ENCODE peak calls at places on chromosomes 12 and 14, in four cellular contexts. H is mammary epithelial cell, S is uterus, M is aorta. U is an unnamed sample.
A peak's percentile ranks its signal among the peaks of the same experiment; 100 is the strongest.

GRCh38 chr14:100605706-100606686 is 18.8 kb upstream of the BEGAIN start:
- DNase-seq in S (no peak), M (peak; percentile 70), H (no peak), U (no peak)

GRCh38 chr14:32087173-32087861 is 10.2 kb downstream of the ARHGAP5 start:
- DNase-seq in M (no peak), S (no peak), H (peak; percentile 38), U (no peak)

GRCh38 chr14:89977668-89978067 is 21.9 kb downstream of the TDP1 start:
- DNase-seq in M (no peak), S (no peak), H (no peak), U (no peak)

GRCh38 chr12:122346054-122346453 is 76.4 kb downstream of the CLIP1 start:
- DNase-seq in M (no peak), H (no peak), S (no peak), U (no peak)

GRCh38 chr14:35046048-35046750 is at the start of gene FAM177A1:
- DNase-seq in S (peak; percentile 98), M (peak; percentile 100), H (peak; percentile 98), U (peak; percentile 99)

GRCh38 chr14:88470542-88471440 is 84.0 kb downstream of the PTPN21 start:
- DNase-seq in M (no peak), H (peak; percentile 50), S (no peak), U (no peak)

GRCh38 chr12:48973992-48974673 is 2.6 kb upstream of the WNT10B start:
- DNase-seq in M (peak; percentile 92), H (no peak), S (no peak), U (no peak)

GRCh38 chr12:13220848-13221247 is 24.3 kb downstream of the EMP1 start:
- DNase-seq in S (no peak), H (no peak), M (no peak), U (no peak)

GRCh38 chr14:96122496-96122895 is 82.1 kb upstream of the BDKRB2 start:
- DNase-seq in M (no peak), S (peak; percentile 39), H (no peak), U (no peak)

GRCh38 chr12:104303538-104304151 is at the start of gene EID3:
- DNase-seq in M (peak; percentile 98), S (peak; percentile 86), H (peak; percentile 71), U (peak; percentile 90)

GRCh38 chr12:44771485-44771884 is 104.6 kb downstream of the NELL2 start:
- DNase-seq in M (no peak), H (no peak), S (no peak), U (no peak)

GRCh38 chr12:28135801-28136439 is 54.3 kb upstream of the CCDC91 start:
- DNase-seq in H (no peak), M (no peak), S (no peak), U (no peak)

GRCh38 chr12:6201199-6201608 is 1.0 kb downstream of the CD9 start:
- DNase-seq in S (no peak), H (no peak), M (peak; percentile 78), U (no peak)

GRCh38 chr14:94689218-94689984 is 77.2 kb downstream of the SERPINA3 start:
- DNase-seq in M (peak; percentile 88), S (peak; percentile 30), H (peak; percentile 23), U (peak; percentile 34)

GRCh38 chr12:132170637-132171292 is 26.5 kb downstream of the NOC4L start:
- DNase-seq in H (no peak), S (no peak), M (no peak), U (no peak)

GRCh38 chr14:65709576-65709975 is 297.0 kb downstream of the FUT8 start:
- DNase-seq in M (no peak), S (no peak), H (no peak), U (no peak)

GRCh38 chr12:113474635-113475436 is 3.2 kb upstream of the LHX5 start:
- DNase-seq in H (no peak), M (no peak), S (no peak), U (no peak)

GRCh38 chr12:101670007-101670671 is 27.3 kb upstream of the CHPT1 start:
- DNase-seq in M (no peak), H (peak; percentile 5), S (peak; percentile 16), U (peak; percentile 41)

GRCh38 chr12:69091447-69092022 is 147.8 kb upstream of the CPSF6 start:
- DNase-seq in S (no peak), M (no peak), H (no peak), U (no peak)

GRCh38 chr14:80304125-80304766 is 92.9 kb upstream of the DIO2 start:
- DNase-seq in M (no peak), S (peak; percentile 15), H (peak; percentile 9), U (no peak)

GRCh38 chr12:11686135-11686534 is 36.7 kb downstream of the ETV6 start:
- DNase-seq in H (no peak), M (no peak), S (no peak), U (no peak)

GRCh38 chr14:69316449-69317391 is 56.8 kb downstream of the GALNT16 start:
- DNase-seq in H (peak; percentile 71), S (peak; percentile 81), M (peak; percentile 81), U (peak; percentile 89)

GRCh38 chr12:46455648-46456352 is 83.2 kb upstream of the SLC38A2 start:
- DNase-seq in H (peak; percentile 72), M (no peak), S (no peak), U (no peak)

GRCh38 chr12:106492893-106493292 is 89.9 kb upstream of the RFX4 start:
- DNase-seq in M (no peak), H (no peak), S (no peak), U (no peak)

GRCh38 chr14:47302121-47302520 is 373.3 kb downstream of the MDGA2 start:
- DNase-seq in M (no peak), H (no peak), S (no peak), U (no peak)

GRCh38 chr12:57744194-57744776 is 554 bp upstream of the TSPAN31 start:
- DNase-seq in H (no peak), S (peak; percentile 75), M (peak; percentile 94), U (peak; percentile 91)

GRCh38 chr14:99327050-99327449 is 55.1 kb upstream of the BCL11B start:
- DNase-seq in S (no peak), H (no peak), M (peak; percentile 14), U (no peak)

GRCh38 chr14:94599656-94600004 is 12.6 kb upstream of the SERPINA3 start:
- DNase-seq in H (no peak), S (no peak), M (peak; percentile 60), U (no peak)

GRCh38 chr14:100148837-100149731 is 10.4 kb downstream of the DEGS2 start:
- DNase-seq in H (no peak), M (peak; percentile 69), S (no peak), U (no peak)

GRCh38 chr12:10612954-10613333 is 465 bp downstream of the MAGOHB start:
- DNase-seq in H (no peak), M (no peak), S (no peak), U (no peak)

GRCh38 chr12:89433634-89434033 is 81.3 kb upstream of the DUSP6 start:
- DNase-seq in S (no peak), M (no peak), H (no peak), U (no peak)

GRCh38 chr12:51424662-51425539 is at the start of gene SLC4A8:
- DNase-seq in H (peak; percentile 52), S (peak; percentile 49), M (peak; percentile 94), U (peak; percentile 48)

GRCh38 chr12:106248177-106248848 is 493 bp upstream of the CKAP4 start:
- DNase-seq in H (peak; percentile 49), S (peak; percentile 71), M (peak; percentile 88), U (peak; percentile 84)

GRCh38 chr14:90503582-90503981 is 106.8 kb downstream of the CALM1 start:
- DNase-seq in H (no peak), S (no peak), M (peak; percentile 73), U (no peak)

GRCh38 chr12:21538259-21538658 is 12.2 kb downstream of the SPX start:
- DNase-seq in M (no peak), H (no peak), S (no peak), U (no peak)

GRCh38 chr12:64059685-64060084 is 162.4 kb downstream of the KICS2 start:
- DNase-seq in H (peak; percentile 10), S (no peak), M (no peak), U (no peak)

GRCh38 chr12:114694436-114695304 is 10.7 kb upstream of the TBX3 start:
- DNase-seq in S (no peak), H (no peak), M (no peak), U (no peak)
- H3K27me3 ChIP-seq in S (no peaks in the 10 kb centered on the region), H (peaks cover 6% of the 10 kb centered on the region), M (no peaks in the 10 kb centered on the region), U (peaks cover 96% of the 10 kb centered on the region)

DNA sequence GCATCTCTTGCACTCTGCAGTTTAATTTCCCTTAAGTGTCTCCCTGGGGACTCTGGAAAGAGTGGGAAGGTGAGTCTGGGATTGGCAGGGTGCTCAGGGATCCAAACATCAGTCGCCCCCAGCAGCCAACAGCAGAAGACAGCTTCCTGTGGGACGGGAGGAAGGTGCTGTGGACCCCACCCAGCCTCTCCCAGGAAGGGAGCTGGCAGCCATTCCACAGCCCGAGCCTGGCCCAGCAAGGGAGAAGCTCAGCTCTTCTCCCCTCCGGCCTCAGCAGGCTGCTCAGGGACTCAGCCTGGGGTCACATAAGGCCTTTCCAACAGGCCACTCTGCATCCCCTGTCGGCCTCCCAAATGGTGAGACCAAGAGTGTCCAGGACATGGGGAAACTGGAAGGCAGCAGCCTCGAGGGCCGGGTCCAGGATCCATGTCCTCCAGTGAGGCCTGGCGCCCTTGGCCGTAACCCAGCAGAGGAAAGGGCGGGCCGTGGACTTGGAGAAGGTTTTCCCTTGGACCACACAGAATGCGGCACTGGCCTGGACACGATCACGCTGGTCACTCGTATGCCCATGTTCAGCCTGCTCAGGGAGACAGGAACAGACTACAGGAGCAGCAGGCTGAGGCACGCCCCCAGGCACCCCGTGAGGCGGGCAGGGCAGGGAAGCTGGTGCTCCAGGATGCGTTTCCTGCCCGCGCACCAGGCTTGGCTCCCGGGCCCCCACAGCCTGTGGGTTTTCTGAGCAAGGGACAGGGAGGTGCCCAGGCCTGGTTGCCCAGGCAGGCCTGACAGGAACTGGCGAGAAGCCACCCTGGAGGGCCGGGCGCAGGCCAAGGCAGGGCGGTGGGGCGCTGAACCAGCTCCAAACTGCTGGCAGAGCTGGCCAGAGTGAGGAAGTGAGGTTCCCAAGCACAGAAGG is 3.5 kb downstream of the XRCC3 start:
- DNase-seq in H (peak; percentile 86), S (peak; percentile 58), M (peak; percentile 89), U (peak; percentile 89)
- H3K4me1 ChIP-seq in H (peaks cover 56% of the 10 kb centered on the region), S (peaks cover 18% of the 10 kb centered on the region), M (no peaks in the 10 kb centered on the region), U (peaks cover 74% of the 10 kb centered on the region)

GRCh38 chr12:62605972-62606371 is 139.3 kb downstream of the MON2 start:
- DNase-seq in M (no peak), H (no peak), S (no peak), U (no peak)

GRCh38 chr12:62603061-62603810 is 136.6 kb downstream of the MON2 start:
- DNase-seq in S (peak; percentile 83), H (peak; percentile 87), M (peak; percentile 95), U (peak; percentile 92)

GRCh38 chr12:62604373-62604772 is 137.7 kb downstream of the MON2 start:
- DNase-seq in M (no peak), S (no peak), H (no peak), U (no peak)

GRCh38 chr12:62603811-62604098 is 137.1 kb downstream of the MON2 start:
- DNase-seq in S (no peak), M (no peak), H (no peak), U (no peak)

GRCh38 chr12:62604856-62605255 is 138.2 kb downstream of the MON2 start:
- DNase-seq in S (no peak), H (peak; percentile 9), M (no peak), U (no peak)
- H3K36me3 ChIP-seq in S (no peaks in the 10 kb centered on the region), H (peaks cover 1% of the 10 kb centered on the region), M (no peaks in the 10 kb centered on the region), U (no peaks in the 10 kb centered on the region)

GRCh38 chr12:53824001-53824716 is 72.4 kb upstream of the CISTR start:
- DNase-seq in M (no peak), H (no peak), S (no peak), U (no peak)
- H3K27me3 ChIP-seq in M (no peaks in the 10 kb centered on the region), H (no peaks in the 10 kb centered on the region), S (no peaks in the 10 kb centered on the region), U (peaks cover 29% of the 10 kb centered on the region)

U was measured in tibial artery.